ENCODE peak calls at places on chromosome 6, in seven cellular contexts. B, T, N, P, C, J and F are unnamed samples.

GRCh38 chr6:163941471-163941980 is 527.0 kb downstream of the QKI start:
- DNase-seq in B (no peak), T (no peak), N (no peak), P (no peak), C (peak), J (no peak), F (no peak)

GRCh38 chr6:170295519-170296422 is 4.9 kb upstream of the DLL1 start:
- DNase-seq in B (peak), T (no peak), N (no peak), P (no peak), C (peak), J (no peak), F (no peak)

GRCh38 chr6:16371401-16371800 is 133.0 kb downstream of the GMPR start:
- DNase-seq in B (no peak), T (no peak), N (no peak), P (no peak), C (no peak), J (no peak), F (no peak)

GRCh38 chr6:132147530-132148011 is 196.4 kb upstream of the CCN2 start:
- DNase-seq in B (no peak), T (peak), N (no peak), P (no peak), C (no peak), J (peak), F (no peak)

GRCh38 chr6:89221971-89222887 is 5.1 kb upstream of the GABRR1 start:
- DNase-seq in B (no peak), T (peak), N (no peak), P (no peak), C (no peak), J (no peak), F (no peak)

GRCh38 chr6:113824411-113824810 is 32.7 kb upstream of the MARCKS start:
- DNase-seq in B (peak), T (no peak), N (no peak), P (no peak), C (no peak), J (no peak), F (no peak)

GRCh38 chr6:153526479-153526878 is 395.4 kb upstream of the RGS17 start:
- DNase-seq in B (no peak), T (no peak), N (no peak), P (no peak), C (no peak), J (no peak), F (no peak)

GRCh38 chr6:116511424-116512131 is at the start of gene CALHM5:
- DNase-seq in B (no peak), T (peak), N (no peak), P (no peak), C (no peak), J (peak), F (no peak)

GRCh38 chr6:135506270-135506997 is 8.9 kb upstream of the AHI1 start:
- DNase-seq in B (no peak), T (peak), N (no peak), P (peak), C (no peak), J (peak), F (no peak)

GRCh38 chr6:81624443-81624842 is 128.0 kb downstream of the TENT5A start:
- DNase-seq in B (no peak), T (peak), N (no peak), P (no peak), C (no peak), J (no peak), F (no peak)

GRCh38 chr6:39452306-39452705 is 129.8 kb upstream of the KCNK16 start:
- DNase-seq in B (no peak), T (no peak), N (no peak), P (no peak), C (no peak), J (no peak), F (no peak)

GRCh38 chr6:16438677-16439615 is 200.6 kb downstream of the GMPR start:
- DNase-seq in B (no peak), T (no peak), N (no peak), P (no peak), C (no peak), J (peak), F (no peak)

GRCh38 chr6:36615018-36615761 is 21.0 kb downstream of the SRSF3 start:
- DNase-seq in B (peak), T (peak), N (peak), P (peak), C (peak), J (peak), F (peak)

GRCh38 chr6:126112171-126112632 is 125.9 kb downstream of the TRMT11 start:
- DNase-seq in B (no peak), T (peak), N (no peak), P (no peak), C (no peak), J (no peak), F (no peak)